ENCODE peak calls at places on chromosomes 2 and 18, in five cellular contexts. One of them, this sample, is unnamed.

GRCh38 chr18:60053747-60054304 is 154.0 kb downstream of the PMAIP1 start:
- DNase-seq in hypothalamus: no peak
- DNase-seq in activated T-cell treated with anti-CD3 and anti-CD28 coated beads for 48 hours: no peak
- DNase-seq in foreskin fibroblast: peak; percentile 97
- DNase-seq in NCI-H460: peak; percentile 84
- DNase-seq in this sample: peak; percentile 24

GRCh38 chr2:238286551-238286950 is 1.9 kb downstream of the PER2 start:
- DNase-seq in hypothalamus: peak; percentile 23
- DNase-seq in activated T-cell treated with anti-CD3 and anti-CD28 coated beads for 48 hours: no peak
- DNase-seq in foreskin fibroblast: peak; percentile 84
- DNase-seq in NCI-H460: no peak
- DNase-seq in this sample: peak; percentile 80

GRCh38 chr2:11239718-11240462 is 84.6 kb downstream of the SLC66A3 start:
- DNase-seq in hypothalamus: no peak
- DNase-seq in activated T-cell treated with anti-CD3 and anti-CD28 coated beads for 48 hours: no peak
- DNase-seq in foreskin fibroblast: peak; percentile 21
- DNase-seq in NCI-H460: no peak
- DNase-seq in this sample: no peak

GRCh38 chr2:28296243-28296642 is 96.4 kb upstream of the FOSL2 start:
- DNase-seq in hypothalamus: no peak
- DNase-seq in activated T-cell treated with anti-CD3 and anti-CD28 coated beads for 48 hours: no peak
- DNase-seq in foreskin fibroblast: peak; percentile 81
- DNase-seq in NCI-H460: no peak
- DNase-seq in this sample: no peak

GRCh38 chr2:96112501-96113366 is 3.6 kb downstream of the ADRA2B start:
- DNase-seq in hypothalamus: no peak
- DNase-seq in activated T-cell treated with anti-CD3 and anti-CD28 coated beads for 48 hours: no peak
- DNase-seq in foreskin fibroblast: no peak
- DNase-seq in NCI-H460: no peak
- DNase-seq in this sample: no peak

GRCh38 chr18:47944972-47945843 is 14.7 kb upstream of the SMAD2 start:
- DNase-seq in hypothalamus: no peak
- DNase-seq in activated T-cell treated with anti-CD3 and anti-CD28 coated beads for 48 hours: no peak
- DNase-seq in foreskin fibroblast: peak; percentile 39
- DNase-seq in NCI-H460: no peak
- DNase-seq in this sample: no peak

GRCh38 chr2:18074476-18074875 is 196.0 kb downstream of the KCNS3 start:
- DNase-seq in hypothalamus: no peak
- DNase-seq in activated T-cell treated with anti-CD3 and anti-CD28 coated beads for 48 hours: no peak
- DNase-seq in foreskin fibroblast: peak; percentile 44
- DNase-seq in NCI-H460: no peak
- DNase-seq in this sample: no peak

GRCh38 chr2:64141711-64142405 is 2.4 kb downstream of the PELI1 start:
- DNase-seq in hypothalamus: no peak
- DNase-seq in activated T-cell treated with anti-CD3 and anti-CD28 coated beads for 48 hours: no peak
- DNase-seq in foreskin fibroblast: peak; percentile 45
- DNase-seq in NCI-H460: no peak
- DNase-seq in this sample: no peak

GRCh38 chr2:43942001-43942400 is 53.8 kb downstream of the LRPPRC start:
- DNase-seq in hypothalamus: no peak
- DNase-seq in activated T-cell treated with anti-CD3 and anti-CD28 coated beads for 48 hours: no peak
- DNase-seq in foreskin fibroblast: peak; percentile 9
- DNase-seq in NCI-H460: no peak
- DNase-seq in this sample: no peak

GRCh38 chr2:63668000-63668399 is 79.2 kb downstream of the MDH1 start:
- DNase-seq in hypothalamus: no peak
- DNase-seq in activated T-cell treated with anti-CD3 and anti-CD28 coated beads for 48 hours: no peak
- DNase-seq in foreskin fibroblast: no peak
- DNase-seq in NCI-H460: no peak
- DNase-seq in this sample: no peak

GRCh38 chr2:214481204-214481603 is 70.3 kb downstream of the VWC2L start:
- DNase-seq in hypothalamus: no peak
- DNase-seq in activated T-cell treated with anti-CD3 and anti-CD28 coated beads for 48 hours: no peak
- DNase-seq in foreskin fibroblast: no peak
- DNase-seq in NCI-H460: no peak
- DNase-seq in this sample: no peak

GRCh38 chr18:49725809-49726514 is 87.4 kb downstream of the ACAA2 start:
- DNase-seq in hypothalamus: no peak
- DNase-seq in activated T-cell treated with anti-CD3 and anti-CD28 coated beads for 48 hours: no peak
- DNase-seq in foreskin fibroblast: peak; percentile 98
- DNase-seq in NCI-H460: peak; percentile 85
- DNase-seq in this sample: peak; percentile 86

GRCh38 chr2:73892631-73893329 is at the start of gene ACTG2:
- DNase-seq in hypothalamus: no peak
- DNase-seq in activated T-cell treated with anti-CD3 and anti-CD28 coated beads for 48 hours: no peak
- DNase-seq in foreskin fibroblast: peak; percentile 42
- DNase-seq in NCI-H460: no peak
- DNase-seq in this sample: peak; percentile 17

GRCh38 chr2:84613082-84613481 is 96.8 kb downstream of the DNAH6 start:
- DNase-seq in hypothalamus: no peak
- DNase-seq in activated T-cell treated with anti-CD3 and anti-CD28 coated beads for 48 hours: no peak
- DNase-seq in foreskin fibroblast: no peak
- DNase-seq in NCI-H460: no peak
- DNase-seq in this sample: no peak

GRCh38 chr2:164510895-164511294 is 110.4 kb downstream of the GRB14 start:
- DNase-seq in hypothalamus: no peak
- DNase-seq in activated T-cell treated with anti-CD3 and anti-CD28 coated beads for 48 hours: no peak
- DNase-seq in foreskin fibroblast: no peak
- DNase-seq in NCI-H460: no peak
- DNase-seq in this sample: no peak

GRCh38 chr2:18171191-18172139 is 293.0 kb downstream of the KCNS3 start:
- DNase-seq in hypothalamus: no peak
- DNase-seq in activated T-cell treated with anti-CD3 and anti-CD28 coated beads for 48 hours: no peak
- DNase-seq in foreskin fibroblast: peak; percentile 91
- DNase-seq in NCI-H460: no peak
- DNase-seq in this sample: no peak

GRCh38 chr18:28778706-28779105 is 601.8 kb upstream of the CDH2 start:
- DNase-seq in hypothalamus: no peak
- DNase-seq in activated T-cell treated with anti-CD3 and anti-CD28 coated beads for 48 hours: no peak
- DNase-seq in foreskin fibroblast: no peak
- DNase-seq in NCI-H460: no peak
- DNase-seq in this sample: no peak

GRCh38 chr2:100955226-100955625 is 46.9 kb upstream of the RPL31 start:
- DNase-seq in hypothalamus: no peak
- DNase-seq in activated T-cell treated with anti-CD3 and anti-CD28 coated beads for 48 hours: no peak
- DNase-seq in foreskin fibroblast: no peak
- DNase-seq in NCI-H460: no peak
- DNase-seq in this sample: no peak

GRCh38 chr2:25323612-25324189 is 18.0 kb downstream of the DNMT3A start:
- DNase-seq in hypothalamus: no peak
- DNase-seq in activated T-cell treated with anti-CD3 and anti-CD28 coated beads for 48 hours: no peak
- DNase-seq in foreskin fibroblast: no peak
- DNase-seq in NCI-H460: no peak
- DNase-seq in this sample: no peak

GRCh38 chr2:105625632-105626031 is 119.1 kb upstream of the NCK2 start:
- DNase-seq in hypothalamus: no peak
- DNase-seq in activated T-cell treated with anti-CD3 and anti-CD28 coated beads for 48 hours: no peak
- DNase-seq in foreskin fibroblast: no peak
- DNase-seq in NCI-H460: no peak
- DNase-seq in this sample: no peak

GRCh38 chr2:108266218-108266617 is 22.5 kb upstream of the SULT1C2 start:
- DNase-seq in hypothalamus: no peak
- DNase-seq in activated T-cell treated with anti-CD3 and anti-CD28 coated beads for 48 hours: no peak
- DNase-seq in foreskin fibroblast: no peak
- DNase-seq in NCI-H460: no peak
- DNase-seq in this sample: no peak

GRCh38 chr18:3062798-3063563 is 50.0 kb upstream of the LPIN2 start:
- DNase-seq in hypothalamus: peak; percentile 9
- DNase-seq in activated T-cell treated with anti-CD3 and anti-CD28 coated beads for 48 hours: peak; percentile 62
- DNase-seq in foreskin fibroblast: peak; percentile 69
- DNase-seq in NCI-H460: peak; percentile 24
- DNase-seq in this sample: peak; percentile 24

GRCh38 chr2:219266232-219266631 is 12.5 kb upstream of the TUBA4A start:
- DNase-seq in hypothalamus: no peak
- DNase-seq in activated T-cell treated with anti-CD3 and anti-CD28 coated beads for 48 hours: no peak
- DNase-seq in foreskin fibroblast: no peak
- DNase-seq in NCI-H460: no peak
- DNase-seq in this sample: no peak

GRCh38 chr2:215811409-215812355 is 201.7 kb downstream of the MREG start:
- DNase-seq in hypothalamus: no peak
- DNase-seq in activated T-cell treated with anti-CD3 and anti-CD28 coated beads for 48 hours: no peak
- DNase-seq in foreskin fibroblast: no peak
- DNase-seq in NCI-H460: no peak
- DNase-seq in this sample: no peak

GRCh38 chr2:75100011-75100680 is 99.2 kb downstream of the TACR1 start:
- DNase-seq in hypothalamus: no peak
- DNase-seq in activated T-cell treated with anti-CD3 and anti-CD28 coated beads for 48 hours: no peak
- DNase-seq in foreskin fibroblast: peak; percentile 79
- DNase-seq in NCI-H460: no peak
- DNase-seq in this sample: peak; percentile 41

GRCh38 chr2:187188783-187189631 is 259.0 kb downstream of the CALCRL start:
- DNase-seq in hypothalamus: no peak
- DNase-seq in activated T-cell treated with anti-CD3 and anti-CD28 coated beads for 48 hours: no peak
- DNase-seq in foreskin fibroblast: no peak
- DNase-seq in NCI-H460: no peak
- DNase-seq in this sample: no peak

GRCh38 chr2:99066602-99067001 is 74.9 kb upstream of the C2orf15 start:
- DNase-seq in hypothalamus: no peak
- DNase-seq in activated T-cell treated with anti-CD3 and anti-CD28 coated beads for 48 hours: no peak
- DNase-seq in foreskin fibroblast: peak; percentile 80
- DNase-seq in NCI-H460: peak; percentile 18
- DNase-seq in this sample: peak; percentile 24

This sample was measured in hepatic stellate cell.